ENCODE peak calls at places on chromosome 19, in seven cellular contexts. Q is BE2C, I is breast epithelium, E is AG04450, H is ovary, G is fibroblast of mammary gland, V is sigmoid colon. C is an unnamed sample.

GRCh38 chr19:55319786-55320185 is 5.4 kb downstream of the TMEM150B start:
- DNase-seq in Q (peak), I (no peak), E (no peak), H (peak), G (peak), V (no peak), C (no peak)

GRCh38 chr19:55305491-55305890 is 19.6 kb downstream of the TMEM150B start:
- DNase-seq in Q (peak), I (no peak), E (no peak), H (peak), G (no peak), V (no peak), C (no peak)

GRCh38 chr19:49801966-49802661 is 11.0 kb downstream of the FUZ start:
- DNase-seq in Q (peak), I (peak), E (peak), H (peak), G (peak), V (peak), C (peak)

GRCh38 chr19:13373599-13373998 is 132.7 kb downstream of the CACNA1A start:
- DNase-seq in Q (no peak), I (no peak), E (no peak), H (no peak), G (no peak), V (no peak), C (no peak)

GRCh38 chr19:57348136-57348535 is 2.9 kb upstream of the ZNF304 start:
- DNase-seq in Q (no peak), I (no peak), E (no peak), H (no peak), G (peak), V (no peak), C (no peak)

GRCh38 chr19:29492761-29493160 is 33.0 kb upstream of the VSTM2B start:
- DNase-seq in Q (no peak), I (no peak), E (no peak), H (no peak), G (peak), V (peak), C (no peak)

GRCh38 chr19:6459356-6460098 is at the start of gene SLC25A23:
- DNase-seq in Q (peak), I (peak), E (peak), H (peak), G (peak), V (peak), C (peak)

GRCh38 chr19:49761625-49762311 is 1.3 kb downstream of the TSKS start:
- DNase-seq in Q (no peak), I (no peak), E (no peak), H (peak), G (peak), V (no peak), C (no peak)

GRCh38 chr19:13507053-13507611 is 853 bp upstream of the CACNA1A start:
- DNase-seq in Q (no peak), I (no peak), E (no peak), H (no peak), G (peak), V (no peak), C (no peak)

GRCh38 chr19:40662925-40663711 is 27.3 kb downstream of the NUMBL start:
- DNase-seq in Q (peak), I (peak), E (peak), H (peak), G (peak), V (peak), C (no peak)

GRCh38 chr19:31066385-31066784 is 282.9 kb downstream of the TSHZ3 start:
- DNase-seq in Q (no peak), I (no peak), E (peak), H (no peak), G (peak), V (no peak), C (peak)

GRCh38 chr19:38729653-38730469 is 14.4 kb downstream of the CAPN12 start:
- DNase-seq in Q (peak), I (peak), E (no peak), H (peak), G (peak), V (peak), C (no peak)

GRCh38 chr19:7500811-7501450 is 12.1 kb upstream of the PEX11G start:
- DNase-seq in Q (peak), I (no peak), E (no peak), H (peak), G (peak), V (no peak), C (no peak)

GRCh38 chr19:33826521-33826920 is 29.9 kb downstream of the KCTD15 start:
- DNase-seq in Q (no peak), I (no peak), E (no peak), H (no peak), G (no peak), V (no peak), C (no peak)

GRCh38 chr19:33063356-33064116 is 1.2 kb downstream of the RHPN2 start:
- DNase-seq in Q (peak), I (no peak), E (no peak), H (peak), G (peak), V (no peak), C (no peak)

GRCh38 chr19:21569497-21569870 is 64.1 kb downstream of the ZNF429 start:
- DNase-seq in Q (no peak), I (peak), E (no peak), H (no peak), G (peak), V (no peak), C (peak)

GRCh38 chr19:47239610-47240296 is 8.8 kb upstream of the BBC3 start:
- DNase-seq in Q (peak), I (peak), E (no peak), H (peak), G (no peak), V (peak), C (no peak)
- H3K4me3 ChIP-seq in Q (peak), I (peak), E (peak), H (peak), G (no peak), V (peak), C (peak)

GRCh38 chr19:9847087-9847671 is 12.1 kb downstream of the PIN1 start:
- DNase-seq in Q (peak), I (no peak), E (peak), H (peak), G (peak), V (peak), C (peak)
- TF ChIP-seq CTCF in Q (peak), I (no peak), E (peak), H (no peak), G (peak), V (peak), C (peak)

GRCh38 chr19:4774136-4774535 is 17.4 kb upstream of the FEM1A start:
- DNase-seq in Q (no peak), I (no peak), E (no peak), H (no peak), G (no peak), V (no peak), C (no peak)
- H3K4me3 ChIP-seq in Q (no peak), I (no peak), E (no peak), H (no peak), G (no peak), V (no peak), C (no peak)

GRCh38 chr19:19644054-19644388 is 564 bp upstream of the GMIP start:
- DNase-seq in Q (no peak), I (no peak), E (no peak), H (no peak), G (no peak), V (no peak), C (no peak)
- TF ChIP-seq CTCF in Q (no peak), I (no peak), E (no peak), H (no peak), G (no peak), V (no peak), C (no peak)

GRCh38 chr19:50922316-50922853 is 11.2 kb upstream of the KLK4 start:
- DNase-seq in Q (peak), I (peak), E (peak), H (peak), G (peak), V (peak), C (no peak)
- H3K4me3 ChIP-seq in Q (no peak), I (no peak), E (no peak), H (no peak), G (no peak), V (no peak), C (no peak)

DNA sequence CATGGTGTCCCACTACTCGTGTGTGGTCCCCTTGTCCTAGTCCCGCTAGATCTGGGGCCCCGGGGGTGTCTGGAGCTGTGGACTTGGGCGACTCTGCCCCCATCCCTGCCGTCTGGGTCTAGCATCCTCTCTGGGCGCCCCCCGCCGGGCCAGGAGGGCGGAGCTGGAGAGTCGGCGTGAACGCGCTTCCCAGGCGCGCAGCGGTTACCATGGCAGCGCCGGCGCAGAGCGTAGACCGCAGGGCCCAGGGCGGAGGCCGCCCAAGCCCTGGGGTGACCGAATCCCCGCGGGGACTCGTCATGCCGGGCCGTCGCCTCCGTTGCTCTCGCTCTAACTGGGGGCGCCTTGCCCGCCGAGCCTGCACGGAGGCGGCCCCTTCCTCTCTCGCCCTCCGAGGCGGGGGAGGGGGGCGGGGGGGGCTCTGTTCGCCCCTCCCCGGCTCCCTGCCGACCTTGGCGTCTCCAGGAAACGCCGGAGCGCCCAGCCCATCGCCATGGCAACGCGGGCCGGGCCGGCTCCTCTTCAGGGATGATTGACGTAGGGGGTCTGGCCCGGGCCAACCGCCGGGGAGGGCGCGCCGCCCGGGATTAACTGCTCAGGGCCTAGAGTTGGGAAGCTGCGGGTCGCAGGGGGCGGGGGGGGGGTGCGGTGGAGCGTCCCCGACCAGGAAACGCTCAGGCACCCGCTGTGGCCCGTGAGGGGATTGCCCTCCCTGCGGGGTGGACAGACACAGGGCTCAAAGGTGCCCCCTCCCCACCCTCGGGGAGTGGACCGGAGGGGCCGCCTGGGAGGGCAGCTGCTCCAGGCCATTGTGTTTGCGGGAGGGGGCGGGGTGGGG is 8.9 kb downstream of the ISYNA1 start:
- DNase-seq in Q (peak), I (no peak), E (no peak), H (peak), G (peak), V (peak), C (no peak)
- TF ChIP-seq CTCF in Q (no peak), I (no peak), E (no peak), H (no peak), G (no peak), V (no peak), C (no peak)

DNA sequence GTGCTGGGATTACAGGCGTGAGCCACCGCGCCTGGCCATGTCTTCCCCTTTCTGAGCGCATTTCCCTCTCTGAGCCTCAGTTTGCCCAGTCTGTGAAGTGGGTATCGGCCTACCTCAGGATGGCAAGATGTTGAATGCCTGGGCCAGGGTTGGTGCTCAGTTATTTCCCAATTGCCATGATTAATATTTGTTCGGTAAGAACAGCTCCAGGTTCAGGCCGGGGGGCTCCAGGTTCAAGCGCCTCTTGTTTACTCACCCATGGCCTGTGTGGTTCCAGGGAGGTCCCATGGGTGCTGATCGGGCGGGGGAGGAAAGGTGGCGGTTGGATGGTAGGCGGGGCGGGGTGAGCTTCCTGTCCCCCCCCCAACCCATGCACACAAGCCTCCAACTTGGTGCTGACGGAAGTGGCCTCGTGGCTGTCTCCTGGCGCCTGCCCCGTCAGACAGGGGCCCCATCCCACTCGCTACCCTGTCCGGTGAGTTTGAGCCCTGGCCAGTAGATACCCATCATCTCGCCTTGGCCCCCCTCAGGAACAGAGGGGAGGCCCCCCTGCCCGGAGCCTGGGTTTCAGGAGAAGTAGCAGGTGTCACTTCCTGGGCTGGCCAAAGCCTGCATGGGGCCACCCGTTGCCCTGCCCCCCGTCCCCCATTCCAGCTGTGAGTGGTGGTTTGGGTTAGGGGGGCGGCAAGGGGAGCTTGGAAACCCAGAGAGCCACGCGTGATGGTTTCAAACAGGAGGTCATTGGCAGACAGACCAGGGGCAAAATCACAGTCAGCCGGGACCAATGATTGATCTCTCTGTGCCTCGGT is at the start of gene FCHO1:
- DNase-seq in Q (no peak), I (no peak), E (no peak), H (no peak), G (no peak), V (peak), C (no peak)
- H3K4me3 ChIP-seq in Q (no peak), I (no peak), E (no peak), H (no peak), G (no peak), V (no peak), C (no peak)

GRCh38 chr19:53537523-53538377 is at the start of gene ZNF331:
- DNase-seq in Q (peak), I (peak), E (no peak), H (peak), G (peak), V (peak), C (no peak)
- TF ChIP-seq CTCF in Q (peak), I (no peak), E (peak), H (peak), G (no peak), V (peak), C (peak)

GRCh38 chr19:1168877-1169791 is 4.9 kb downstream of the SBNO2 start:
- DNase-seq in Q (no peak), I (no peak), E (no peak), H (peak), G (peak), V (peak), C (peak)
- H3K4me3 ChIP-seq in Q (peak), I (peak), E (peak), H (peak), G (peak), V (peak), C (no peak)